ENCODE peak calls at places on chromosome 7, in four cellular contexts. R is mesothelial cell of epicardium, A is IMR-90, J is uterus. S is an unnamed sample.

GRCh38 chr7:2043316-2044039 is 189.3 kb downstream of the MAD1L1 start:
- DNase-seq in A (no peak), R (peak), J (no peak), S (no peak)

GRCh38 chr7:24965831-24966708 is 13.9 kb downstream of the OSBPL3 start:
- DNase-seq in R (no peak), A (peak), J (no peak), S (no peak)

GRCh38 chr7:81470084-81470723 is 299.6 kb downstream of the HGF start:
- DNase-seq in J (peak), R (peak), A (peak), S (peak)

GRCh38 chr7:99143853-99144672 is at the start of gene SMURF1:
- DNase-seq in R (peak), J (peak), A (peak), S (peak)

GRCh38 chr7:116540743-116541142 is 15.9 kb downstream of the CAV1 start:
- DNase-seq in J (no peak), A (peak), R (no peak), S (no peak)

GRCh38 chr7:47956220-47956619 is 8.0 kb upstream of the PKD1L1 start:
- DNase-seq in J (no peak), A (no peak), R (no peak), S (no peak)

GRCh38 chr7:44783407-44783806 is 13.1 kb upstream of the PPIA start:
- DNase-seq in J (no peak), R (no peak), A (no peak), S (no peak)

GRCh38 chr7:30157217-30157616 is 22.4 kb downstream of the MTURN start:
- DNase-seq in R (no peak), A (no peak), J (no peak), S (no peak)

GRCh38 chr7:74625446-74625845 is 32.1 kb upstream of the GTF2I start:
- DNase-seq in A (peak), J (no peak), R (no peak), S (no peak)

GRCh38 chr7:50304911-50305621 is 550 bp downstream of the IKZF1 start:
- DNase-seq in J (no peak), R (no peak), A (no peak), S (no peak)

GRCh38 chr7:13099197-13099795 is 411.9 kb downstream of the ARL4A start:
- DNase-seq in A (peak), J (no peak), R (no peak), S (no peak)

GRCh38 chr7:45564485-45564884 is 9.7 kb upstream of the ADCY1 start:
- DNase-seq in J (no peak), A (no peak), R (no peak), S (no peak)

GRCh38 chr7:4045450-4045849 is 636.6 kb upstream of the FOXK1 start:
- DNase-seq in R (no peak), J (no peak), A (no peak), S (no peak)

GRCh38 chr7:7190142-7190541 is 7.8 kb downstream of the C1GALT1 start:
- DNase-seq in A (peak), R (no peak), J (no peak), S (no peak)

GRCh38 chr7:64882341-64883112 is 20.5 kb upstream of the ZNF273 start:
- DNase-seq in A (no peak), R (no peak), J (peak), S (no peak)

GRCh38 chr7:12436126-12436525 is 32.5 kb upstream of the VWDE start:
- DNase-seq in A (no peak), R (no peak), J (no peak), S (no peak)

GRCh38 chr7:79984210-79984609 is 150.4 kb upstream of the GNAI1 start:
- DNase-seq in R (no peak), J (no peak), A (peak), S (no peak)

GRCh38 chr7:90212149-90212495 is 582 bp downstream of the STEAP2 start:
- DNase-seq in A (no peak), R (no peak), J (no peak), S (no peak)

GRCh38 chr7:138359891-138360582 is 100.0 kb upstream of the TRIM24 start:
- DNase-seq in J (no peak), R (no peak), A (no peak), S (no peak)

GRCh38 chr7:8068892-8069686 is 100.5 kb downstream of the GLCCI1 start:
- DNase-seq in A (no peak), J (no peak), R (no peak), S (no peak)

GRCh38 chr7:27423290-27423689 is 180.7 kb downstream of the EVX1 start:
- DNase-seq in A (no peak), R (no peak), J (peak), S (no peak)

GRCh38 chr7:55252386-55252785 is 112.8 kb upstream of the LANCL2 start:
- DNase-seq in R (no peak), J (no peak), A (no peak), S (no peak)

GRCh38 chr7:108002726-108003590 is at the start of gene LAMB1:
- DNase-seq in R (peak), J (peak), A (peak), S (peak)

GRCh38 chr7:46654546-46655443 is 733.7 kb upstream of the IGFBP3 start:
- DNase-seq in R (no peak), A (peak), J (no peak), S (no peak)
- TF ChIP-seq CTCF in R (peak), A (no peak), J (no peak), S (no peak)

GRCh38 chr7:130178251-130178650 is 27.0 kb downstream of the TMEM209 start:
- DNase-seq in J (no peak), R (no peak), A (no peak), S (no peak)

GRCh38 chr7:130180571-130180971 is 24.6 kb downstream of the TMEM209 start:
- DNase-seq in R (no peak), J (no peak), A (peak), S (no peak)

GRCh38 chr7:130182990-130183389 is 22.2 kb downstream of the TMEM209 start:
- DNase-seq in A (peak), J (no peak), R (no peak), S (no peak)

DNA sequence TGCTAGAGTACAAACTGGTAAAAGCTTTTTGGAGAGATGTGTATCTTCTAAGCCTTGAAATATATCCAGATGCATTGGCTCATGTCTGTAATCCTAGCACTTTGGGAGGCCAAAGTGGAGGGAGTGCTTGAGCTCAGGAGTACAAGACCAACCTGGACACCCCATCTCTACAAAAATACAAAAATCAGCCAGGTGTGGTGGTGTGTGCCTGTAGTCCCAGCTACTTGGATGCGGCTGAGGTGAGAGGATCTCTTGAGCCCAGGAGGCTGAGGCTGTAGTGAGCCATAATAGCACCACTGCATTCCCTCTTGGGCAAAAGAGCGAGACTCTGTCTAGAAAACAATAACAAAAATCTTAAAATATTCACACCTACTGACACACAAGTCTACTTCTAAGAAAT is 25.6 kb downstream of the TMEM209 start:
- DNase-seq in A (no peak), J (no peak), R (no peak), S (no peak)
- TF ChIP-seq CTCF in A (no peak), J (no peak), R (no peak), S (no peak)

GRCh38 chr7:150322833-150323681 is at the start of the genes ACTR3C and LRRC61:
- DNase-seq in A (no peak), J (peak), R (no peak), S (peak)
- TF ChIP-seq CTCF in A (no peak), J (no peak), R (no peak), S (peak)

DNA sequence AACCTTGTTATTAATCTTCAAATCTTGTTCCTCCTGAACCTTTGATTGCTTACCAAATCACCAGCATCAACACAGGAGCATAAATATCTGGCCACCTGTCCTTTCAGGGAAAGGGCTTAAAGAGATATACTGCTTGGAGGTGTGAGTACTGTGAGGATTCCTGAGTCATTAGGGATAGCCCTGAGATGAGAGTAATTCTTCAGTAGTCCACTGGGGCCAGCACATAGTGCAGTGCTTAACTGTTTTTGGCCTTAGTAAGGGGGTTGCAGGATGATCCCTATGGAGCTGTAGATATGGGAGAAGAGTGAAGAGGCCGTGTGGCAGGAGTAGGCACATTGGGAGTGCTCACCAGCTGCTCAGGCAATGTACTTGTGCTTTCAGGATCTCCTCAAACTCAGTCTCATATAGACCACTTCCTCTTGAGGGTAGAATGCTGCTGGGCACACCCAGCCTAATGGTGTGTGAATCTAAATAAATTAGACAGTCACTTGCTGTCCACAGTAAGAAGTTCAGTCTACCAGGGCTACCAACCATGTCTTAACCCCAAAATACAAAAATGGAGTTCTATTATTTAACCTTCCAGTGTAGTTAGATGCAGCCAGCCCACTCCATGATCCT is 26.5 kb upstream of the GPR141 start:
- DNase-seq in J (no peak), A (no peak), R (no peak), S (no peak)
- TF ChIP-seq CTCF in J (no peak), A (no peak), R (no peak), S (no peak)

S was measured in neural crest cell.